ENCODE peak calls at places on chromosomes 7 and 10, in eight cellular contexts. One of them, this sample, is unnamed.

GRCh38 chr7:133139350-133139749 is 57.5 kb upstream of the CHCHD3 start:
- DNase-seq in stimulated activated CD4-positive, alpha-beta T cell treated with anti-CD3 and anti-CD28 coated beads, Interleukin-2, amount 100 ng/mL, for 48 hours: no peak
- DNase-seq in stimulated activated naive CD8-positive, alpha-beta T cell treated with anti-CD3 and anti-CD28 coated beads, Interleukin-15, Interleukin-2, amounts not matched to agents 100 U/mL and 50 U/mL, for 24 hours: no peak
- DNase-seq in neuronal stem cell: peak
- DNase-seq in stimulated activated CD8-positive, alpha-beta memory T cell treated with anti-CD3 and anti-CD28 coated beads, Interleukin-2, amount 100 ng/mL, for 48 hours: no peak
- DNase-seq in A172: peak
- DNase-seq in lower leg skin: no peak
- DNase-seq in CD8-positive, alpha-beta memory T cell: no peak
- DNase-seq in this sample: peak

GRCh38 chr10:100100651-100101525 is 19.2 kb upstream of the CPN1 start:
- DNase-seq in stimulated activated CD4-positive, alpha-beta T cell treated with anti-CD3 and anti-CD28 coated beads, Interleukin-2, amount 100 ng/mL, for 48 hours: no peak
- DNase-seq in stimulated activated naive CD8-positive, alpha-beta T cell treated with anti-CD3 and anti-CD28 coated beads, Interleukin-15, Interleukin-2, amounts not matched to agents 100 U/mL and 50 U/mL, for 24 hours: no peak
- DNase-seq in neuronal stem cell: no peak
- DNase-seq in stimulated activated CD8-positive, alpha-beta memory T cell treated with anti-CD3 and anti-CD28 coated beads, Interleukin-2, amount 100 ng/mL, for 48 hours: no peak
- DNase-seq in A172: peak
- DNase-seq in lower leg skin: no peak
- DNase-seq in CD8-positive, alpha-beta memory T cell: no peak
- DNase-seq in this sample: no peak

GRCh38 chr7:25852249-25852994 is 299.6 kb upstream of the NFE2L3 start:
- DNase-seq in stimulated activated CD4-positive, alpha-beta T cell treated with anti-CD3 and anti-CD28 coated beads, Interleukin-2, amount 100 ng/mL, for 48 hours: no peak
- DNase-seq in stimulated activated naive CD8-positive, alpha-beta T cell treated with anti-CD3 and anti-CD28 coated beads, Interleukin-15, Interleukin-2, amounts not matched to agents 100 U/mL and 50 U/mL, for 24 hours: peak
- DNase-seq in neuronal stem cell: no peak
- DNase-seq in stimulated activated CD8-positive, alpha-beta memory T cell treated with anti-CD3 and anti-CD28 coated beads, Interleukin-2, amount 100 ng/mL, for 48 hours: no peak
- DNase-seq in A172: no peak
- DNase-seq in lower leg skin: no peak
- DNase-seq in CD8-positive, alpha-beta memory T cell: no peak
- DNase-seq in this sample: no peak

GRCh38 chr10:115937756-115938032 is 335.3 kb downstream of the GFRA1 start:
- DNase-seq in stimulated activated CD4-positive, alpha-beta T cell treated with anti-CD3 and anti-CD28 coated beads, Interleukin-2, amount 100 ng/mL, for 48 hours: no peak
- DNase-seq in stimulated activated naive CD8-positive, alpha-beta T cell treated with anti-CD3 and anti-CD28 coated beads, Interleukin-15, Interleukin-2, amounts not matched to agents 100 U/mL and 50 U/mL, for 24 hours: no peak
- DNase-seq in neuronal stem cell: no peak
- DNase-seq in stimulated activated CD8-positive, alpha-beta memory T cell treated with anti-CD3 and anti-CD28 coated beads, Interleukin-2, amount 100 ng/mL, for 48 hours: no peak
- DNase-seq in A172: peak
- DNase-seq in lower leg skin: no peak
- DNase-seq in CD8-positive, alpha-beta memory T cell: no peak
- DNase-seq in this sample: no peak

GRCh38 chr7:151286148-151286547 is 37.7 kb upstream of the SMARCD3 start:
- DNase-seq in stimulated activated CD4-positive, alpha-beta T cell treated with anti-CD3 and anti-CD28 coated beads, Interleukin-2, amount 100 ng/mL, for 48 hours: no peak
- DNase-seq in stimulated activated naive CD8-positive, alpha-beta T cell treated with anti-CD3 and anti-CD28 coated beads, Interleukin-15, Interleukin-2, amounts not matched to agents 100 U/mL and 50 U/mL, for 24 hours: no peak
- DNase-seq in neuronal stem cell: no peak
- DNase-seq in stimulated activated CD8-positive, alpha-beta memory T cell treated with anti-CD3 and anti-CD28 coated beads, Interleukin-2, amount 100 ng/mL, for 48 hours: no peak
- DNase-seq in A172: no peak
- DNase-seq in lower leg skin: no peak
- DNase-seq in CD8-positive, alpha-beta memory T cell: no peak
- DNase-seq in this sample: no peak

GRCh38 chr7:33986951-33987948 is 81.9 kb downstream of the BMPER start:
- DNase-seq in stimulated activated CD4-positive, alpha-beta T cell treated with anti-CD3 and anti-CD28 coated beads, Interleukin-2, amount 100 ng/mL, for 48 hours: no peak
- DNase-seq in stimulated activated naive CD8-positive, alpha-beta T cell treated with anti-CD3 and anti-CD28 coated beads, Interleukin-15, Interleukin-2, amounts not matched to agents 100 U/mL and 50 U/mL, for 24 hours: no peak
- DNase-seq in neuronal stem cell: no peak
- DNase-seq in stimulated activated CD8-positive, alpha-beta memory T cell treated with anti-CD3 and anti-CD28 coated beads, Interleukin-2, amount 100 ng/mL, for 48 hours: no peak
- DNase-seq in A172: peak
- DNase-seq in lower leg skin: no peak
- DNase-seq in CD8-positive, alpha-beta memory T cell: no peak
- DNase-seq in this sample: no peak

GRCh38 chr10:77328272-77328816 is 309.3 kb downstream of the KCNMA1 start:
- DNase-seq in stimulated activated CD4-positive, alpha-beta T cell treated with anti-CD3 and anti-CD28 coated beads, Interleukin-2, amount 100 ng/mL, for 48 hours: peak
- DNase-seq in stimulated activated naive CD8-positive, alpha-beta T cell treated with anti-CD3 and anti-CD28 coated beads, Interleukin-15, Interleukin-2, amounts not matched to agents 100 U/mL and 50 U/mL, for 24 hours: peak
- DNase-seq in neuronal stem cell: peak
- DNase-seq in stimulated activated CD8-positive, alpha-beta memory T cell treated with anti-CD3 and anti-CD28 coated beads, Interleukin-2, amount 100 ng/mL, for 48 hours: peak
- DNase-seq in A172: no peak
- DNase-seq in lower leg skin: no peak
- DNase-seq in CD8-positive, alpha-beta memory T cell: no peak
- DNase-seq in this sample: peak

GRCh38 chr7:151542606-151543130 is 23.0 kb upstream of the RHEB start:
- DNase-seq in stimulated activated CD4-positive, alpha-beta T cell treated with anti-CD3 and anti-CD28 coated beads, Interleukin-2, amount 100 ng/mL, for 48 hours: no peak
- DNase-seq in stimulated activated naive CD8-positive, alpha-beta T cell treated with anti-CD3 and anti-CD28 coated beads, Interleukin-15, Interleukin-2, amounts not matched to agents 100 U/mL and 50 U/mL, for 24 hours: no peak
- DNase-seq in neuronal stem cell: no peak
- DNase-seq in stimulated activated CD8-positive, alpha-beta memory T cell treated with anti-CD3 and anti-CD28 coated beads, Interleukin-2, amount 100 ng/mL, for 48 hours: no peak
- DNase-seq in A172: no peak
- DNase-seq in lower leg skin: no peak
- DNase-seq in CD8-positive, alpha-beta memory T cell: no peak
- DNase-seq in this sample: no peak

GRCh38 chr7:33781167-33781566 is 124.2 kb upstream of the BMPER start:
- DNase-seq in stimulated activated CD4-positive, alpha-beta T cell treated with anti-CD3 and anti-CD28 coated beads, Interleukin-2, amount 100 ng/mL, for 48 hours: no peak
- DNase-seq in stimulated activated naive CD8-positive, alpha-beta T cell treated with anti-CD3 and anti-CD28 coated beads, Interleukin-15, Interleukin-2, amounts not matched to agents 100 U/mL and 50 U/mL, for 24 hours: no peak
- DNase-seq in neuronal stem cell: no peak
- DNase-seq in stimulated activated CD8-positive, alpha-beta memory T cell treated with anti-CD3 and anti-CD28 coated beads, Interleukin-2, amount 100 ng/mL, for 48 hours: no peak
- DNase-seq in A172: no peak
- DNase-seq in lower leg skin: no peak
- DNase-seq in CD8-positive, alpha-beta memory T cell: no peak
- DNase-seq in this sample: no peak

GRCh38 chr7:155848691-155849690 is 36.7 kb upstream of the SHH start:
- DNase-seq in stimulated activated CD4-positive, alpha-beta T cell treated with anti-CD3 and anti-CD28 coated beads, Interleukin-2, amount 100 ng/mL, for 48 hours: no peak
- DNase-seq in stimulated activated naive CD8-positive, alpha-beta T cell treated with anti-CD3 and anti-CD28 coated beads, Interleukin-15, Interleukin-2, amounts not matched to agents 100 U/mL and 50 U/mL, for 24 hours: no peak
- DNase-seq in neuronal stem cell: no peak
- DNase-seq in stimulated activated CD8-positive, alpha-beta memory T cell treated with anti-CD3 and anti-CD28 coated beads, Interleukin-2, amount 100 ng/mL, for 48 hours: no peak
- DNase-seq in A172: no peak
- DNase-seq in lower leg skin: peak
- DNase-seq in CD8-positive, alpha-beta memory T cell: no peak
- DNase-seq in this sample: no peak

GRCh38 chr10:84312816-84313215 is 15.6 kb upstream of the CCSER2 start:
- DNase-seq in stimulated activated CD4-positive, alpha-beta T cell treated with anti-CD3 and anti-CD28 coated beads, Interleukin-2, amount 100 ng/mL, for 48 hours: no peak
- DNase-seq in stimulated activated naive CD8-positive, alpha-beta T cell treated with anti-CD3 and anti-CD28 coated beads, Interleukin-15, Interleukin-2, amounts not matched to agents 100 U/mL and 50 U/mL, for 24 hours: no peak
- DNase-seq in neuronal stem cell: no peak
- DNase-seq in stimulated activated CD8-positive, alpha-beta memory T cell treated with anti-CD3 and anti-CD28 coated beads, Interleukin-2, amount 100 ng/mL, for 48 hours: no peak
- DNase-seq in A172: no peak
- DNase-seq in lower leg skin: no peak
- DNase-seq in CD8-positive, alpha-beta memory T cell: no peak
- DNase-seq in this sample: no peak

GRCh38 chr10:86658751-86659150 is 4.4 kb downstream of the OPN4 start:
- DNase-seq in stimulated activated CD4-positive, alpha-beta T cell treated with anti-CD3 and anti-CD28 coated beads, Interleukin-2, amount 100 ng/mL, for 48 hours: no peak
- DNase-seq in stimulated activated naive CD8-positive, alpha-beta T cell treated with anti-CD3 and anti-CD28 coated beads, Interleukin-15, Interleukin-2, amounts not matched to agents 100 U/mL and 50 U/mL, for 24 hours: no peak
- DNase-seq in neuronal stem cell: no peak
- DNase-seq in stimulated activated CD8-positive, alpha-beta memory T cell treated with anti-CD3 and anti-CD28 coated beads, Interleukin-2, amount 100 ng/mL, for 48 hours: no peak
- DNase-seq in A172: no peak
- DNase-seq in lower leg skin: no peak
- DNase-seq in CD8-positive, alpha-beta memory T cell: no peak
- DNase-seq in this sample: no peak